ENCODE peak calls at places on chromosomes 13 and 19, in nine cellular contexts. V is cardiac muscle cell, R is ovary, D is SK-N-SH, T is fibroblast of lung, L is endothelial cell of umbilical vein, N is lung, X is thoracic aorta, A is PC-9. G is an unnamed sample. For H3K4me1, the result is how much of the 10 kb centered on the place peaks cover.

GRCh38 chr13:106132216-106132615 is 403.2 kb downstream of the EFNB2 start:
- DNase-seq in V (no peak), R (no peak), D (no peak), T (no peak), L (no peak), N (no peak), X (no peak), A (no peak), G (no peak)

GRCh38 chr19:8567522-8568172 is 9.6 kb downstream of the MYO1F start:
- DNase-seq in V (no peak), R (no peak), D (no peak), T (no peak), L (no peak), N (peak), X (no peak), A (no peak), G (no peak)

GRCh38 chr19:10368101-10368803 is 12.1 kb downstream of the TYK2 start:
- DNase-seq in V (no peak), R (no peak), D (peak), T (no peak), L (no peak), N (no peak), X (no peak), A (no peak), G (peak)

GRCh38 chr13:66501187-66501586 is 728.9 kb downstream of the PCDH9 start:
- DNase-seq in V (no peak), R (no peak), D (no peak), T (peak), L (no peak), N (no peak), X (no peak), A (no peak), G (no peak)

GRCh38 chr19:4660181-4660791 is 9.9 kb downstream of the MYDGF start:
- DNase-seq in V (peak), R (no peak), D (no peak), T (no peak), L (peak), N (no peak), X (no peak), A (peak), G (peak)

GRCh38 chr13:23455401-23456185 is 22.1 kb upstream of the SACS start:
- DNase-seq in V (no peak), R (no peak), D (no peak), T (peak), L (no peak), N (no peak), X (no peak), A (no peak), G (no peak)

GRCh38 chr13:46045424-46045823 is 7.1 kb downstream of the ZC3H13 start:
- DNase-seq in V (no peak), R (no peak), D (no peak), T (no peak), L (no peak), N (no peak), X (no peak), A (no peak), G (no peak)

GRCh38 chr13:76965759-76966421 is 17.6 kb downstream of the ACOD1 start:
- DNase-seq in V (no peak), R (peak), D (peak), T (peak), L (peak), N (no peak), X (no peak), A (no peak), G (no peak)

GRCh38 chr13:72504026-72504925 is 223.2 kb downstream of the MZT1 start:
- DNase-seq in V (no peak), R (no peak), D (no peak), T (peak), L (no peak), N (no peak), X (no peak), A (no peak), G (no peak)

DNA sequence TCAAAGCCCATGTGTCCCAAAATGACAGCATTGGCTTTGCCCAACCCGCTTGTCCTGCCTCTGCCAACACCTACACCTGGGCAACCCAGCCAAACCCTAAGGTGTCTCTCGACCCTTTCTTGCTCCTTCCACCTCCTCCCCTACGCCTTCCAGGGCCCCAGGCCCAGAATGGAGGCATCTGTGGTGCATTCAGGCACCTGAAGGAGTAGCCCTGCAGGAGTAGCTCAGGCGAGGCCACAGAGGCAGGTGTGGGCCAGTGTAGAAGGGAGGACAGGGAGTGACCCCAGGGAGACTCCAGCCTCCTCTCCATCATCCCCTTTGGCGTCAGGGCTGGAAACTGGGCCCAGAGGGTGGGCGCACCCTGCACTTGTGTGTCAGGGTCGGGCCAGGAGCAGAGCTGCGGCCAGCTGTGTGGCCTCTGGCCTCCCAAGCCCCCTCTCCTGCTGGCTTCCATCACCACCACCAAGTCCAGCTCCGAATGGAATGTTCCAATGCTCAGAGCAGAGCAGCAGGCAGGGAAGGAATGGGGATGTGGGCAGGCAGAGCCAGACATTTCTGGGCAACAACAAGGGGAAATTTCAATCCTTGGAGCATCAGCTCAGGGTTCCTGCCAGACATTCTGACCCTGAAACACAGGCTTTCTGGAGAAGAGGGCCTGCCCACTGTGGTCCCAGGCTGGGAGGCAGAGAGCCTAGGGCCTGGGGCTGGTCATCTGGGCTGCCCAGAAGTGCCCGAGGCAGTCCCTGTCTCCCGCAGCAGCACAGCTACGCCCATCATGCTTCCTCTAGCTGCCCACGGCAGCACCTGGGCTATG is 16.4 kb downstream of the PLEKHF1 start:
- DNase-seq in V (no peak), R (no peak), D (no peak), T (peak), L (no peak), N (no peak), X (no peak), A (no peak), G (no peak)
- H3K4me1 ChIP-seq in V (under half), R (under half), D (under half), T (under half), L (under half), N (under half), X (half or more), A (under half), G (under half)

DNA sequence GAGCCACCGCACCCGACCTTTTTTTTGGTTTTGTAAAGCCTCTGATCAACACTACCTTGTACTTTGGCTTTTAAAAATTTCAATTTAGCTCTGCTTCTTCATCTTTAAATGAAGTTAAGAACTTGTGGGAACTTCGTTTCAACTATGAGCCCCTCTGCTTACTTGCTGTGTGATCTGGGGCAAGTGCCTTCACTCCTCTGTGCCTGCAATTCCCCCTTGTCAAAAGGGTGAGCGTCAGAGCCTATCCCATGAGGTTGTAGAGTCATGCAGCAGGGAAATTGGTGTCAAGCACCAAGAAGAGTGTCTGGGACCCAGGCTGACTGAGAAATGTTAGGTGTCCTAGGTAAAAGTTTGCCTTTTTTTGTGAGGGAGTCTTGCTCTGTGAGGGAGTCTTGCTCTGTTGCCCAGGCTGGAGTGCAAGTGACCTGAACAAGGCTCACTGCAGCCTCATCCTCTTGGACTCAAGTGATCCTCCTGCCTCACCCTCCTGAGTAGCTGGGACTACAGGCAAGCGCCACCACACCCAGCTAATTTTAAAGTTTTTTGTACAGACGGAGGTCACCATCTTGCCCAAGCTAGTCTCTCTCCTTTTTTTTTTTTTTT is 5.7 kb downstream of the VASP start:
- DNase-seq in V (no peak), R (no peak), D (no peak), T (no peak), L (no peak), N (no peak), X (no peak), A (no peak), G (no peak)
- TF ChIP-seq CTCF in V (no peak), R (no peak), D (no peak), T (no peak), L (no peak), N (no peak), X (no peak), A (no peak), G (no peak)

GRCh38 chr13:74867460-74867859 is 614.5 kb downstream of the TBC1D4 start:
- DNase-seq in V (no peak), R (no peak), D (no peak), T (no peak), L (peak), N (no peak), X (no peak), A (no peak), G (no peak)
- H3K27ac ChIP-seq in V (no peak), R (no peak), D (no peak), T (no peak), L (no peak), N (no peak), X (no peak), A (no peak), G (no peak)

GRCh38 chr19:42074513-42075363 is 1.2 kb upstream of the ZNF574 start:
- DNase-seq in V (no peak), R (peak), D (peak), T (no peak), L (no peak), N (no peak), X (no peak), A (peak), G (no peak)

GRCh38 chr19:42078058-42078457 is 2.1 kb downstream of the ZNF574 start:
- DNase-seq in V (no peak), R (no peak), D (no peak), T (no peak), L (no peak), N (no peak), X (no peak), A (no peak), G (no peak)

GRCh38 chr19:42076375-42076944 is 494 bp downstream of the ZNF574 start:
- DNase-seq in V (no peak), R (peak), D (no peak), T (peak), L (no peak), N (peak), X (no peak), A (no peak), G (no peak)

GRCh38 chr19:42075364-42075615 is 676 bp upstream of the ZNF574 start:
- DNase-seq in V (no peak), R (no peak), D (no peak), T (no peak), L (no peak), N (no peak), X (no peak), A (no peak), G (no peak)

DNA sequence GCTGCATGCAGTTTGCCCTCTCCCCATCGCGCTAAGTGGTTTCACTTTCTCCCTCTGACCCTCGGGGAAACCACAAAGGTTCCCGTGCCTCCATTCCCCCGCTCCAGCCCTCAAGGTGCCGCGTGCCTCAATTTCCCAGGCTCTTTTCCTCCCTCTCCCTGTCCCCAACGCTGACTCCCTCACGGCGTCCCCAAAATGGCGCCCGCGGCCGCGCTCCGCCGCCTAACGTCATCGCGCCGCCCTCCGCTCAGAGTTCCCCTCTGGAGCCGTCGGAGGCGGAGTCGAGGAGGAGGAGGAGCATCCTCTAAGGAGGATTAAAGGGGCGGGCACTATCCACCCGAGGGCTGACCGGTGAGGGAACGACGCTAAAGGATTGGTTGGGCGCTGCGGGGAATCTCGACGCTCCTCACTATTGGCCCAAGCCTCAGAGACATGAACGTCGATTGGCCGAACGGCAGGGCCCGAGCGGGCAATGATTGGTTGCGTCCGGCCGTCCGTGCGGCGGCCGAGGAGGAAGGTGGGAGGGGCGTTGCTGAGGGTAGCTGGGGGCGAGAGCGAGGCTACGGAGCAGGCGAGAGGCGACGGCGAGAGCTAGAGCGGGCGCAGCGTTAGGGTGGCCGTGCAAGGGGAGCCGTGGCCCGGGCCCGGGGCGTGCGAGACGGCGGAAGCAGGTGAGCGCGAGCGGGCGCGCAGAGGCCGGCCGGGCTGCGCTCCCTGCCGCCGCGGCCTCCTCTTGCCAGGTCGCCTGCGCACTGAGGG is at the start of gene ZNF574:
- DNase-seq in V (peak), R (peak), D (peak), T (peak), L (peak), N (peak), X (peak), A (peak), G (peak)
- H3K4me1 ChIP-seq in V (under half), R (under half), D (under half), T (under half), L (under half), N (under half), X (under half), A (under half), G (under half)

DNA sequence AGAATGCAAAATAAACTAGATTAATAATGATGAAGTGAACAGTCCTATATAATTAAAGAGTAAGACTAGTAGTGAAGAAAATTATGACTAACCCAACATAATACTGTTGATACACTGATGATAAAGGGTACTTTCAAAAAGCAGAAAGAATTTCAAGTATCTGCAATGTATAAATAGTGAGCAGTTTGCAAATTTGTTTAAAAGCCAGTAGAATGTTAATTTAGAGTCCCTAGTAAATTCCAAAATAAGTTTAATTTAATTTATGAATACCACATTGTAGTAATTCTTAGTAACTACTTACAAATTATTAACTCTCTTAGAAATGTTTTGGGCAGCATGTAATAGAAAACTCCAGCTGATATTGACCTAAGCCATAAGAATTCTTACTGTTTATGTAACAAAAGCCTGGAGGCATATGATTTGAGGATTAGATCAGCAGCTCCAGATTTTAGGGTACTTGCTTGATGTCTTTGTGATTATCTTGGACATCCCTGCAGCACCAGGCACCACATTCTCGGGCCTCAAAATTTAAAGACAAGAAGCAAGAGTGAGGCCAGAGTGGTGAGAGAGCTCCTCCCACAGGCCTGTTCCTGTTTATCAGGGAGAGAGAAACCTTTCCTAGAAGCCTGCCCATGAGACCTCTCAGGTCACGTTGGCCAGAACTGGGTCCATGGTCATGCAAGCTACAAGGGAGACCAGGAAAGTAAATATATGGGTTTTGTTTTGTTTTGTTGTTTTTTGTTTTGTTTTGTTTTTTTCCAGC is 67.6 kb upstream of the TDRD3 start:
- DNase-seq in V (peak), R (no peak), D (peak), T (peak), L (peak), N (peak), X (no peak), A (peak), G (peak)
- TF ChIP-seq CTCF in V (peak), R (no peak), D (peak), T (peak), L (peak), N (no peak), X (no peak), A (peak), G (peak)